ENCODE peak calls at places on chromosomes 6 and 20, in ten cellular contexts. One of them, this sample, is unnamed. For H3K36me3, the result is how much of the 10 kb centered on the place peaks cover.

GRCh38 chr6:11085758-11086435 is 7.7 kb upstream of the SMIM13 start:
- DNase-seq in transverse colon: no peak
- DNase-seq in sigmoid colon: no peak
- DNase-seq in ovary: no peak
- DNase-seq in HepG2: no peak
- DNase-seq in tibial nerve: no peak
- DNase-seq in esophagus muscularis mucosa: no peak
- DNase-seq in GM12878: no peak
- DNase-seq in H1: no peak
- DNase-seq in SK-N-SH: no peak
- DNase-seq in this sample: no peak

GRCh38 chr20:46545077-46545826 is 5.2 kb downstream of the OCSTAMP start:
- DNase-seq in GM12878: no peak
- DNase-seq in ovary: no peak
- DNase-seq in esophagus muscularis mucosa: no peak
- DNase-seq in H1: no peak
- DNase-seq in SK-N-SH: no peak
- DNase-seq in HepG2: no peak
- DNase-seq in sigmoid colon: no peak
- DNase-seq in tibial nerve: no peak
- DNase-seq in transverse colon: no peak
- DNase-seq in this sample: peak

GRCh38 chr6:79724816-79725215 is 93.7 kb downstream of the SH3BGRL2 start:
- DNase-seq in tibial nerve: no peak
- DNase-seq in H1: no peak
- DNase-seq in esophagus muscularis mucosa: no peak
- DNase-seq in transverse colon: no peak
- DNase-seq in GM12878: no peak
- DNase-seq in sigmoid colon: no peak
- DNase-seq in SK-N-SH: peak
- DNase-seq in ovary: no peak
- DNase-seq in HepG2: no peak
- DNase-seq in this sample: no peak

GRCh38 chr6:170222498-170223471 is 68.1 kb downstream of the DLL1 start:
- DNase-seq in esophagus muscularis mucosa: no peak
- DNase-seq in transverse colon: no peak
- DNase-seq in H1: no peak
- DNase-seq in sigmoid colon: peak
- DNase-seq in ovary: no peak
- DNase-seq in SK-N-SH: peak
- DNase-seq in GM12878: no peak
- DNase-seq in HepG2: no peak
- DNase-seq in tibial nerve: no peak
- DNase-seq in this sample: peak

GRCh38 chr6:170448317-170448716 is 104.8 kb downstream of the PSMB1 start:
- DNase-seq in HepG2: no peak
- DNase-seq in tibial nerve: no peak
- DNase-seq in ovary: no peak
- DNase-seq in sigmoid colon: no peak
- DNase-seq in H1: no peak
- DNase-seq in GM12878: no peak
- DNase-seq in transverse colon: no peak
- DNase-seq in esophagus muscularis mucosa: no peak
- DNase-seq in SK-N-SH: no peak
- DNase-seq in this sample: no peak

GRCh38 chr20:36322131-36322530 is 16.0 kb downstream of the DLGAP4 start:
- DNase-seq in HepG2: no peak
- DNase-seq in SK-N-SH: no peak
- DNase-seq in transverse colon: no peak
- DNase-seq in esophagus muscularis mucosa: no peak
- DNase-seq in H1: no peak
- DNase-seq in GM12878: no peak
- DNase-seq in tibial nerve: no peak
- DNase-seq in ovary: no peak
- DNase-seq in sigmoid colon: no peak
- DNase-seq in this sample: no peak

GRCh38 chr6:140003217-140003616 is 628.8 kb upstream of the CITED2 start:
- DNase-seq in ovary: no peak
- DNase-seq in tibial nerve: no peak
- DNase-seq in transverse colon: no peak
- DNase-seq in esophagus muscularis mucosa: no peak
- DNase-seq in SK-N-SH: no peak
- DNase-seq in H1: no peak
- DNase-seq in HepG2: no peak
- DNase-seq in sigmoid colon: no peak
- DNase-seq in GM12878: no peak
- DNase-seq in this sample: no peak

GRCh38 chr6:13272131-13273046 is 55.9 kb downstream of the TBC1D7 start:
- DNase-seq in sigmoid colon: peak
- DNase-seq in esophagus muscularis mucosa: no peak
- DNase-seq in H1: no peak
- DNase-seq in tibial nerve: peak
- DNase-seq in transverse colon: peak
- DNase-seq in HepG2: no peak
- DNase-seq in ovary: no peak
- DNase-seq in SK-N-SH: no peak
- DNase-seq in GM12878: peak
- DNase-seq in this sample: peak

GRCh38 chr6:20811112-20811746 is 277.0 kb downstream of the CDKAL1 start:
- DNase-seq in H1: peak
- DNase-seq in sigmoid colon: no peak
- DNase-seq in GM12878: no peak
- DNase-seq in ovary: no peak
- DNase-seq in transverse colon: no peak
- DNase-seq in esophagus muscularis mucosa: no peak
- DNase-seq in tibial nerve: no peak
- DNase-seq in SK-N-SH: no peak
- DNase-seq in HepG2: no peak
- DNase-seq in this sample: no peak

GRCh38 chr6:66851930-66852329 is 1144.9 kb upstream of the EYS start:
- DNase-seq in HepG2: no peak
- DNase-seq in SK-N-SH: no peak
- DNase-seq in esophagus muscularis mucosa: no peak
- DNase-seq in ovary: no peak
- DNase-seq in GM12878: no peak
- DNase-seq in H1: no peak
- DNase-seq in tibial nerve: no peak
- DNase-seq in sigmoid colon: no peak
- DNase-seq in transverse colon: no peak
- DNase-seq in this sample: no peak

GRCh38 chr6:117371492-117371891 is 54.2 kb downstream of the ROS1 start:
- DNase-seq in ovary: no peak
- DNase-seq in GM12878: no peak
- DNase-seq in transverse colon: no peak
- DNase-seq in SK-N-SH: no peak
- DNase-seq in tibial nerve: no peak
- DNase-seq in esophagus muscularis mucosa: no peak
- DNase-seq in sigmoid colon: no peak
- DNase-seq in H1: no peak
- DNase-seq in HepG2: no peak
- DNase-seq in this sample: no peak

GRCh38 chr6:154448448-154449096 is 61.9 kb downstream of the CNKSR3 start:
- DNase-seq in HepG2: no peak
- DNase-seq in tibial nerve: no peak
- DNase-seq in transverse colon: peak
- DNase-seq in esophagus muscularis mucosa: no peak
- DNase-seq in sigmoid colon: peak
- DNase-seq in SK-N-SH: peak
- DNase-seq in ovary: no peak
- DNase-seq in GM12878: no peak
- DNase-seq in H1: no peak
- DNase-seq in this sample: no peak
- TF ChIP-seq CTCF in HepG2: no peak
- TF ChIP-seq CTCF in tibial nerve: no peak
- TF ChIP-seq CTCF in transverse colon: peak
- TF ChIP-seq CTCF in esophagus muscularis mucosa: no peak
- TF ChIP-seq CTCF in sigmoid colon: no peak
- TF ChIP-seq CTCF in SK-N-SH: peak
- TF ChIP-seq CTCF in ovary: peak
- TF ChIP-seq CTCF in GM12878: no peak
- TF ChIP-seq CTCF in H1: no peak
- TF ChIP-seq CTCF in this sample: peak

DNA sequence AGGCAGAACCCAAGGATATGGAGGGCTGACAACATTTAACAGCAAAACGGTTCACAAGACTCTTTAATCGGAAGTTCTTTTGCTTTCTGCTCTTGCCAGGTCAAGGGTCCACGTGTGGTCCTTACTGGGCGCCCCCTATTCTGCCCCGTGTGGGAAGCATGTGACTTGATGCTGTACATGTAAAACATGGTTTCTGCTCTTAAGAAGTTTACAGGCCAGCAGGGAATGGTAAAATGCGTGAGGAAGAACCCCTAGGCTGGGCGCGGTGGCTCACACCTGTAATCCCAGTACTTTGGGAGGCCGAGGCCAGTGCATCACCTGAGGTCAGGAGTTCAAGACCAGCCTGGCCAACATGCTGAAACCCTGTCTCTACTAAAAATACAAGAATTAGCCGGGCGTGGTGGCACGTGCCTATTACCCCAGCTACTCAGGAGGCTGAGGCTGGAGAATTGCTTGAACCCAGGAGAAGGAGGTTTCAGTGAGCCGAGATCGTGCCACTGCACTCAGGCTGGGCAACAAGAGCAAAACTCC is 19.3 kb downstream of the ZNF217 start:
- DNase-seq in SK-N-SH: no peak
- DNase-seq in HepG2: no peak
- DNase-seq in transverse colon: no peak
- DNase-seq in GM12878: no peak
- DNase-seq in tibial nerve: no peak
- DNase-seq in H1: no peak
- DNase-seq in ovary: no peak
- DNase-seq in esophagus muscularis mucosa: no peak
- DNase-seq in sigmoid colon: no peak
- DNase-seq in this sample: no peak
- H3K36me3 ChIP-seq in SK-N-SH: half or more
- H3K36me3 ChIP-seq in HepG2: half or more
- H3K36me3 ChIP-seq in transverse colon: half or more
- H3K36me3 ChIP-seq in GM12878: under half
- H3K36me3 ChIP-seq in tibial nerve: half or more
- H3K36me3 ChIP-seq in H1: half or more
- H3K36me3 ChIP-seq in ovary: under half
- H3K36me3 ChIP-seq in esophagus muscularis mucosa: half or more
- H3K36me3 ChIP-seq in sigmoid colon: under half
- H3K36me3 ChIP-seq in this sample: under half

DNA sequence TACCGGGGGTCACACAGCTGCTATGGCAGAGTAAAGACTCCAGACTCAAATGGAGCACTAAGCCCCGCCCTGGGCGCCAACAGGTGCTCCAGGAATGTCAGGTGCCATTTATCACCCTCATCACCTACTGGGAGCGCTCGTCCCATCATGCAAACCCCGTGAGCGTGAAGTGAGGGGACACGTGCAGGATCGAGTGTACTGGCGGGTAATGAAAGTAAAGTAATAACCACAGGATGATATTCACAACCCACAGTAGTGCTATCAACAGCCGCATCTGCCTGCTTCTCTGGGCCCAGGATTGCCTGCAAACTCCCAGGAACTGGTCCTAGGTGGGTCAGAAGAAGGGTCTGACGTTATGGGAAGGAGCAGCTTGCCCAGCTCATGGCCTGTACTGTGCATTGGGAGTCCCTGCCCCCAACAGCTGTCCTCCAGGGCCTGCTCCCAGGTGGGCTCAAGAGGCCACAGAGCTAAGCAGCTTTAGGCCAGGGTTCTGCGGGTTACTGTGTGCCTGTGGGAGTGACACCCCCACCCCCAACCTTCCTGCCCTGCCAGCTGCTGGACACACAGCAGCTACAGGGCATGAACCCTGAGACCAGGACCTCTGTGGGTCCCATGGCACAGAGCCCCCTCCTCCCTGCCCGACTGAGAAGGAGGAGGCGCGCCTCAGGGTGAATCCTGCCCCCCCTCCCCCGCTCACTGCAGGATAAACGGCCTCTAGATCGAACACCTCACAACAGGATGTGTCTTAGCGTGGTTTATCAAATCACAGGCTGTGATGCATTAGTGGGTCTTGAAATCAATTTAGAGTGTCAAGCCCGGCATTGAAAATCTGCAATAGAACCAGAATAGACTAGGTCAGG is 120.6 kb upstream of the SULF2 start:
- DNase-seq in ovary: no peak
- DNase-seq in transverse colon: no peak
- DNase-seq in SK-N-SH: no peak
- DNase-seq in H1: no peak
- DNase-seq in esophagus muscularis mucosa: no peak
- DNase-seq in GM12878: no peak
- DNase-seq in HepG2: no peak
- DNase-seq in sigmoid colon: no peak
- DNase-seq in tibial nerve: no peak
- DNase-seq in this sample: no peak
- TF ChIP-seq EP300 in ovary: no peak
- TF ChIP-seq EP300 in transverse colon: no peak
- TF ChIP-seq EP300 in SK-N-SH: no peak
- TF ChIP-seq EP300 in H1: no peak
- TF ChIP-seq EP300 in esophagus muscularis mucosa: no peak
- TF ChIP-seq EP300 in GM12878: no peak
- TF ChIP-seq EP300 in HepG2: no peak
- TF ChIP-seq EP300 in sigmoid colon: no peak
- TF ChIP-seq EP300 in tibial nerve: no peak
- TF ChIP-seq EP300 in this sample: no peak

GRCh38 chr6:125598422-125598821 is 151.0 kb upstream of the HEY2 start:
- DNase-seq in tibial nerve: peak
- DNase-seq in transverse colon: peak
- DNase-seq in GM12878: no peak
- DNase-seq in ovary: no peak
- DNase-seq in HepG2: no peak
- DNase-seq in sigmoid colon: no peak
- DNase-seq in H1: no peak
- DNase-seq in SK-N-SH: no peak
- DNase-seq in esophagus muscularis mucosa: no peak
- DNase-seq in this sample: no peak
- TF ChIP-seq CTCF in tibial nerve: no peak
- TF ChIP-seq CTCF in transverse colon: no peak
- TF ChIP-seq CTCF in GM12878: no peak
- TF ChIP-seq CTCF in ovary: no peak
- TF ChIP-seq CTCF in HepG2: no peak
- TF ChIP-seq CTCF in sigmoid colon: no peak
- TF ChIP-seq CTCF in H1: no peak
- TF ChIP-seq CTCF in SK-N-SH: no peak
- TF ChIP-seq CTCF in esophagus muscularis mucosa: no peak
- TF ChIP-seq CTCF in this sample: no peak

GRCh38 chr6:34425498-34426410 is at the start of gene RPS10:
- DNase-seq in HepG2: peak
- DNase-seq in ovary: peak
- DNase-seq in tibial nerve: peak
- DNase-seq in transverse colon: peak
- DNase-seq in H1: peak
- DNase-seq in esophagus muscularis mucosa: peak
- DNase-seq in GM12878: peak
- DNase-seq in SK-N-SH: peak
- DNase-seq in sigmoid colon: peak
- DNase-seq in this sample: peak

GRCh38 chr6:34425132-34425497 is 754 bp downstream of the RPS10 start:
- DNase-seq in SK-N-SH: no peak
- DNase-seq in sigmoid colon: no peak
- DNase-seq in H1: no peak
- DNase-seq in GM12878: no peak
- DNase-seq in ovary: no peak
- DNase-seq in transverse colon: no peak
- DNase-seq in tibial nerve: no peak
- DNase-seq in HepG2: no peak
- DNase-seq in esophagus muscularis mucosa: no peak
- DNase-seq in this sample: no peak

GRCh38 chr6:34423254-34423653 is 2.6 kb downstream of the RPS10 start:
- DNase-seq in sigmoid colon: no peak
- DNase-seq in esophagus muscularis mucosa: no peak
- DNase-seq in transverse colon: no peak
- DNase-seq in HepG2: no peak
- DNase-seq in ovary: no peak
- DNase-seq in GM12878: no peak
- DNase-seq in tibial nerve: no peak
- DNase-seq in SK-N-SH: no peak
- DNase-seq in H1: no peak
- DNase-seq in this sample: no peak

GRCh38 chr6:34424200-34425131 is 1.4 kb downstream of the RPS10 start:
- DNase-seq in H1: no peak
- DNase-seq in transverse colon: no peak
- DNase-seq in tibial nerve: no peak
- DNase-seq in sigmoid colon: no peak
- DNase-seq in ovary: no peak
- DNase-seq in GM12878: no peak
- DNase-seq in HepG2: no peak
- DNase-seq in SK-N-SH: no peak
- DNase-seq in esophagus muscularis mucosa: no peak
- DNase-seq in this sample: no peak
- H3K36me3 ChIP-seq in H1: under half
- H3K36me3 ChIP-seq in transverse colon: half or more
- H3K36me3 ChIP-seq in tibial nerve: half or more
- H3K36me3 ChIP-seq in sigmoid colon: half or more
- H3K36me3 ChIP-seq in ovary: under half
- H3K36me3 ChIP-seq in GM12878: under half
- H3K36me3 ChIP-seq in HepG2: under half
- H3K36me3 ChIP-seq in SK-N-SH: half or more
- H3K36me3 ChIP-seq in esophagus muscularis mucosa: half or more
- H3K36me3 ChIP-seq in this sample: under half